ENCODE peak calls at places on chromosomes 1 and 21, in four cellular contexts. S is Ammon's horn; A is amniotic epithelial cell; U is activated naive CD4-positive, alpha-beta T cell treated with anti-CD3 and anti-CD28 coated beads, Interleukin-2, amount 10 ng/mL, durations not matched to agents 7 days and 5 days. O is an unnamed sample.

GRCh38 chr21:33419538-33420123 is 16.4 kb downstream of the IFNGR2 start:
- DNase-seq in S (no peak), A (peak; percentile 81), U (no peak), O (peak; percentile 62)

GRCh38 chr1:205648212-205648910 is 16.6 kb upstream of the ELK4 start:
- DNase-seq in A (no peak), U (no peak), S (no peak), O (no peak)

GRCh38 chr1:52905376-52905698 is 16.2 kb downstream of the ECHDC2 start:
- DNase-seq in U (no peak), S (no peak), A (no peak), O (no peak)

GRCh38 chr1:6486433-6487011 is 4.9 kb downstream of the PLEKHG5 start:
- DNase-seq in A (peak; percentile 62), U (peak; percentile 93), S (peak; percentile 83), O (peak; percentile 77)

GRCh38 chr1:25780318-25781129 is 19.5 kb upstream of the SELENON start:
- DNase-seq in U (no peak), S (no peak), A (no peak), O (no peak)

GRCh38 chr21:44050276-44050675 is 38.2 kb downstream of the TRAPPC10 start:
- DNase-seq in S (no peak), A (no peak), U (no peak), O (no peak)

GRCh38 chr1:44377925-44378784 is 23.1 kb upstream of the ERI3 start:
- DNase-seq in A (peak; percentile 52), S (peak; percentile 75), U (peak; percentile 63), O (peak; percentile 38)

GRCh38 chr1:113217447-113218208 is 144.6 kb downstream of the LRIG2 start:
- DNase-seq in A (peak; percentile 89), S (no peak), U (no peak), O (no peak)

GRCh38 chr21:17708541-17709265 is 96.0 kb upstream of the BTG3 start:
- DNase-seq in A (no peak), S (no peak), U (no peak), O (no peak)

GRCh38 chr1:72936942-72937341 is 654.6 kb upstream of the NEGR1 start:
- DNase-seq in A (no peak), S (no peak), U (no peak), O (peak; percentile 2)

GRCh38 chr1:163472267-163472666 is 150.5 kb downstream of the NUF2 start:
- DNase-seq in S (no peak), U (no peak), A (no peak), O (no peak)

GRCh38 chr1:114130213-114130612 is 23.5 kb downstream of the SYT6 start:
- DNase-seq in S (no peak), A (no peak), U (no peak), O (no peak)

GRCh38 chr21:19607983-19608668 is 1204.5 kb upstream of the TMPRSS15 start:
- DNase-seq in A (peak; percentile 99), S (no peak), U (no peak), O (no peak)

GRCh38 chr21:36079010-36079649 is 9.3 kb downstream of the CBR1 start:
- DNase-seq in U (peak; percentile 76), S (no peak), A (peak; percentile 11), O (no peak)

GRCh38 chr21:42635848-42636534 is 17.4 kb upstream of the PDE9A start:
- DNase-seq in A (peak; percentile 12), U (no peak), S (no peak), O (no peak)

GRCh38 chr1:202127836-202128622 is 5.3 kb downstream of the GPR37L1 start:
- DNase-seq in A (no peak), U (no peak), S (no peak), O (no peak)

GRCh38 chr1:232793944-232794343 is 11.3 kb upstream of the MAP10 start:
- DNase-seq in S (no peak), A (peak; percentile 61), U (peak; percentile 47), O (peak; percentile 77)

GRCh38 chr1:231419738-231420298 is 2.3 kb downstream of the EGLN1 start:
- DNase-seq in A (no peak), U (no peak), S (no peak), O (no peak)

GRCh38 chr21:32256873-32257620 is 21.8 kb downstream of the MIS18A start:
- DNase-seq in S (peak; percentile 67), U (no peak), A (peak; percentile 88), O (peak; percentile 76)

O was measured in MG63.